ENCODE peak calls at places on chromosomes 16 and 17, in nine cellular contexts. M, I, J, B, V, F, L, E and O are unnamed samples.

GRCh38 chr17:18920911-18921441 is 31.0 kb upstream of the SLC5A10 start:
- DNase-seq in M (no peak), I (no peak), J (no peak), B (peak; percentile 51), V (no peak), F (no peak), L (no peak), E (no peak), O (no peak)

GRCh38 chr16:81707411-81708321 is 71.4 kb upstream of the PLCG2 start:
- DNase-seq in M (no peak), I (peak; percentile 90), J (no peak), B (peak; percentile 29), V (peak; percentile 49), F (no peak), L (no peak), E (peak; percentile 13), O (no peak)

GRCh38 chr17:48513097-48513496 is 17.7 kb downstream of the HOXB1 start:
- DNase-seq in M (no peak), I (no peak), J (no peak), B (no peak), V (no peak), F (no peak), L (no peak), E (no peak), O (no peak)

GRCh38 chr17:2695961-2696760 is 15.4 kb downstream of the CLUH start:
- DNase-seq in M (no peak), I (peak; percentile 68), J (no peak), B (no peak), V (peak; percentile 41), F (no peak), L (peak; percentile 6), E (no peak), O (peak; percentile 20)

GRCh38 chr17:41794603-41794975 is 8.1 kb upstream of the JUP start:
- DNase-seq in M (no peak), I (no peak), J (no peak), B (no peak), V (no peak), F (no peak), L (no peak), E (no peak), O (no peak)

GRCh38 chr17:1976683-1977064 is 48.5 kb downstream of the RTN4RL1 start:
- DNase-seq in M (no peak), I (no peak), J (no peak), B (no peak), V (no peak), F (no peak), L (no peak), E (no peak), O (no peak)

GRCh38 chr16:64092284-64092683 is 1029.6 kb downstream of the CDH11 start:
- DNase-seq in M (peak; percentile 2), I (no peak), J (no peak), B (peak; percentile 92), V (no peak), F (no peak), L (no peak), E (peak; percentile 63), O (no peak)

GRCh38 chr17:28225271-28225670 is 93.7 kb upstream of the TMEM97 start:
- DNase-seq in M (no peak), I (no peak), J (no peak), B (no peak), V (no peak), F (no peak), L (no peak), E (no peak), O (no peak)

GRCh38 chr17:83177611-83178532 is 98.5 kb downstream of the METRNL start:
- DNase-seq in M (no peak), I (peak; percentile 60), J (no peak), B (no peak), V (peak; percentile 45), F (peak; percentile 12), L (peak; percentile 7), E (no peak), O (peak; percentile 52)

GRCh38 chr17:42519546-42520444 is 16.2 kb upstream of the NAGLU start:
- DNase-seq in M (peak; percentile 85), I (peak; percentile 99), J (peak; percentile 97), B (peak; percentile 99), V (peak; percentile 73), F (peak; percentile 91), L (peak; percentile 54), E (peak; percentile 96), O (no peak)

GRCh38 chr16:2720719-2721633 is 952 bp upstream of the PRSS27 start:
- DNase-seq in M (peak; percentile 97), I (peak; percentile 92), J (peak; percentile 47), B (peak; percentile 78), V (peak; percentile 90), F (peak; percentile 66), L (peak; percentile 91), E (peak; percentile 57), O (peak; percentile 93)

GRCh38 chr17:72602517-72603345 is 481.9 kb downstream of the SOX9 start:
- DNase-seq in M (peak; percentile 90), I (no peak), J (no peak), B (peak; percentile 92), V (peak; percentile 50), F (no peak), L (peak; percentile 48), E (peak; percentile 93), O (no peak)

GRCh38 chr17:2054262-2054739 is 602 bp upstream of the HIC1 start:
- DNase-seq in M (peak; percentile 57), I (peak; percentile 81), J (no peak), B (peak; percentile 54), V (no peak), F (no peak), L (no peak), E (no peak), O (peak; percentile 52)

DNA sequence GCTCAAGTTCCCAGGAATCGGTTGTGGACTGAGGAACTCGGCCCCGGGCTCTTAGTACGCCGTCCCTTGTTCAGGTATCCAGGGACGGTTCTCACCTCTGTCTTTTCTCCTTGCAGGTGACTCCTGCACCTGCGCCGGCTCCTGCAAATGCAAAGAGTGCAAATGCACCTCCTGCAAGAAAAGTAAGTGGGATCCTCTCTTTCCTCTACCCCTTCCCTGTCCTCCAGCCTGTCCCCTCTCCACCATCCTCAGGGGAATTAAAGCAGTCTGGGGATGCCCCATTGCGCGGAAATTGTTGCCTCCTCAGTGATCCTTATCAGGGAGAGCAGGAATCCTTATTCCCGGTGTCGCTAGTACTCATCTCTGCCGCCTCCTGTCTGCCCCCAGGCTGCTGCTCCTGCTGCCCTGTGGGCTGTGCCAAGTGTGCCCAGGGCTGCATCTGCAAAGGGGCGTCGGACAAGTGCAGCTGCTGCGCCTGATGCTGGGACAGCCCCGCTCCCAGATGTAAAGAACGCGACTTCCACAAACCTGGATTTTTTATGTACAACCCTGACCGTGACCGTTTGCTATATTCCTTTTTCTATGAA is 585 bp downstream of the MT2A start:
- DNase-seq in M (no peak), I (no peak), J (no peak), B (peak; percentile 42), V (no peak), F (no peak), L (no peak), E (no peak), O (no peak)
- TF ChIP-seq CTCF in M (no peak), I (no peak), J (no peak), B (no peak), V (no peak), F (no peak), L (no peak), E (no peak), O (no peak)

DNA sequence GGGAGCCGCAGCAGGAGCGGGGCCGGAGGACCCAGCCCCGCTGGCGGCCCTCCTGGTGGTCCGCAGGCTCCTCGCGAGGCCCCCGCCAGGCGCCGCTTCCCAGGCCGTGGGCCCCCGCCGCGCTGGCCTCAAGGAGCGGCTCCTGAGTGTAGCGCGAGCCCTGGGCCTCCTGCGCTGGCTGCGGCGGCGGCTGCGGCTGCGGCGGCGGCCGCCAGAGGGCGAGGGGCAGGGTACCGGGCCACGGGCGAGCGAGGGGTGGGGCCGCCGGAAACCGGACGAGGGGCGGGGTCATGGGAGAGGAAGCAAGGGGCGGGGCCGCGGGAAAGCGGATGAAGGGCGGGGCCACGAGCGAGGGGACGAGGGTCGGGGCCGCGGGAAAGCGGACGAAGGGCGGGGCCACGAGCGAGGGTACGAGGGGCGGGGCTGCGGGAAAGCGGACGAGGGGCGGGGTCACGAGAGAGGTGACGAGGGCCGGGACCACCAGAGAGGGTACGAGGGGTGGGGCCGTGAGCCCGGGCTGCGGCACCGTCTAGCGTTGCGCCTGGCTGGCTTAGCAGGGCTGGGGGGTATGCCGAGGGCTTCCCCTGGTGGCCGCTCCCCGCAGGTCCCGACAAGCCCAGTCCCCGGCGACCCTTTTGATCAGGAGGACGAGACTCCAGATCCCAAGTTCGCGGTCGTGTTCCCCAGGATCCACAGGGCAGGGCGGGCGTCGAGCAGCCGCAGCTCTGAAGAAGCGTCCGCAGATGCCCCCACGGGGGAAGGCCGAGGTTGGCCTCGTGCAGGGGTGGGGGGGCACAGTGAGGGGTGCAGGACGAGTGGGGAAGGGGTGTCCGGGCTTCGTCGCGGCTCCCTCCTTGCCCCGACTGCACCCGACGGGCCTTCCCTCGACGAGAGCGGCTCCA is 1.7 kb downstream of the MYO15B start:
- DNase-seq in M (peak; percentile 97), I (peak; percentile 95), J (peak; percentile 62), B (peak; percentile 78), V (peak; percentile 97), F (peak; percentile 94), L (peak; percentile 95), E (peak; percentile 77), O (peak; percentile 97)
- TF ChIP-seq CTCF in M (peak; percentile 59), I (peak; percentile 74), J (peak; percentile 25), B (no peak), V (peak; percentile 50), F (no peak), L (peak; percentile 49), E (peak; percentile 43), O (peak; percentile 74)

GRCh38 chr17:80889897-80890550 is 101.6 kb upstream of the CHMP6 start:
- DNase-seq in M (no peak), I (peak; percentile 60), J (no peak), B (no peak), V (peak; percentile 28), F (no peak), L (no peak), E (no peak), O (no peak)

GRCh38 chr17:80891096-80892018 is 100.3 kb upstream of the CHMP6 start:
- DNase-seq in M (no peak), I (peak; percentile 66), J (peak; percentile 5), B (peak; percentile 93), V (peak; percentile 45), F (peak; percentile 36), L (no peak), E (peak; percentile 94), O (no peak)

GRCh38 chr17:80889231-80889896 is 102.3 kb upstream of the CHMP6 start:
- DNase-seq in M (no peak), I (peak; percentile 42), J (no peak), B (no peak), V (peak; percentile 27), F (no peak), L (no peak), E (no peak), O (no peak)

GRCh38 chr17:80892019-80892855 is 99.4 kb upstream of the CHMP6 start:
- DNase-seq in M (no peak), I (peak; percentile 77), J (peak; percentile 66), B (peak; percentile 99), V (peak; percentile 66), F (peak; percentile 77), L (no peak), E (peak; percentile 99), O (no peak)

GRCh38 chr17:80890551-80890930 is 101.1 kb upstream of the CHMP6 start:
- DNase-seq in M (no peak), I (peak; percentile 61), J (no peak), B (no peak), V (peak; percentile 34), F (no peak), L (no peak), E (no peak), O (no peak)
- TF ChIP-seq CTCF in M (peak; percentile 33), I (no peak), J (no peak), B (no peak), V (no peak), F (no peak), L (no peak), E (no peak), O (no peak)

GRCh38 chr17:45270828-45271418 is 9.0 kb upstream of the SPATA32 start:
- DNase-seq in M (peak; percentile 75), I (no peak), J (no peak), B (no peak), V (no peak), F (no peak), L (peak; percentile 81), E (no peak), O (peak; percentile 50)
- TF ChIP-seq CTCF in M (peak; percentile 96), I (peak; percentile 39), J (peak; percentile 40), B (peak; percentile 80), V (peak; percentile 59), F (no peak), L (peak; percentile 79), E (peak; percentile 78), O (peak; percentile 74)